ENCODE peak calls at places on chromosome 16, in nine cellular contexts. B is EH, D is H1, T is OCI-M1, H is activated T-cell treated with anti-CD3 and anti-CD28 coated beads for 1 hour, N is C1 segment of cervical spinal cord, V is AG08395, U is EL, I is lower leg skin. L is an unnamed sample.

GRCh38 chr16:31105677-31106213 is 2.4 kb upstream of the BCKDK start:
- DNase-seq in B (peak), D (peak), I (peak), N (peak), T (peak), U (peak), V (peak), H (peak), L (peak)

GRCh38 chr16:69039333-69039941 is 66.0 kb upstream of the HAS3 start:
- DNase-seq in H (no peak), N (no peak), I (no peak), T (no peak), U (peak), B (peak), D (no peak), V (peak), L (no peak)

GRCh38 chr16:89343501-89344291 is 126.2 kb downstream of the ZNF778 start:
- DNase-seq in V (peak), D (no peak), H (no peak), I (no peak), U (peak), B (peak), T (no peak), N (no peak), L (no peak)

GRCh38 chr16:78298986-78299385 is 199.5 kb downstream of the WWOX start:
- DNase-seq in B (no peak), T (no peak), I (no peak), D (no peak), N (no peak), U (no peak), H (no peak), V (no peak), L (no peak)

GRCh38 chr16:30805370-30806169 is 18.6 kb upstream of the ZNF629 start:
- DNase-seq in B (peak), V (peak), N (peak), D (no peak), H (peak), I (peak), T (peak), U (peak), L (peak)

GRCh38 chr16:74045539-74045938 is 251.1 kb upstream of the PSMD7 start:
- DNase-seq in U (no peak), I (no peak), V (no peak), B (no peak), T (no peak), D (no peak), H (no peak), N (no peak), L (no peak)

GRCh38 chr16:67750466-67750865 is 31.4 kb upstream of the GFOD2 start:
- DNase-seq in D (no peak), U (no peak), N (no peak), B (no peak), H (no peak), I (no peak), T (no peak), V (no peak), L (no peak)

GRCh38 chr16:16120382-16121184 is 102.7 kb downstream of the ABCC6 start:
- DNase-seq in B (no peak), H (no peak), N (peak), V (no peak), D (no peak), T (peak), I (no peak), U (no peak), L (no peak)

GRCh38 chr16:86929149-86929871 is 351.0 kb downstream of the FOXL1 start:
- DNase-seq in H (no peak), B (no peak), N (no peak), U (no peak), T (peak), I (no peak), V (peak), D (no peak), L (no peak)

GRCh38 chr16:30004811-30005242 is 6.0 kb downstream of the DOC2A start:
- DNase-seq in T (no peak), B (no peak), N (no peak), D (no peak), V (no peak), I (no peak), U (no peak), H (no peak), L (no peak)

GRCh38 chr16:56332464-56333079 is 92.8 kb downstream of the AMFR start:
- DNase-seq in U (peak), N (peak), V (peak), T (peak), B (peak), H (no peak), I (peak), D (no peak), L (peak)

GRCh38 chr16:583470-583814 is 6.4 kb upstream of the RAB40C start:
- DNase-seq in D (no peak), B (no peak), H (no peak), U (no peak), V (no peak), T (no peak), N (no peak), I (no peak), L (no peak)

GRCh38 chr16:81513204-81514040 is 68.8 kb downstream of the CMIP start:
- DNase-seq in N (peak), H (no peak), I (no peak), U (peak), B (peak), D (no peak), T (no peak), V (peak), L (no peak)

GRCh38 chr16:85661131-85662035 is 27.4 kb downstream of the GINS2 start:
- DNase-seq in T (no peak), D (no peak), I (no peak), V (no peak), N (no peak), B (no peak), U (no peak), H (no peak), L (no peak)

GRCh38 chr16:69847643-69848042 is 85.5 kb downstream of the WWP2 start:
- DNase-seq in B (no peak), H (no peak), T (no peak), U (no peak), I (no peak), V (no peak), D (no peak), N (no peak), L (no peak)

GRCh38 chr16:72938426-72939164 is 109.3 kb downstream of the ZFHX3 start:
- DNase-seq in H (no peak), B (peak), U (peak), V (peak), T (no peak), N (peak), I (peak), D (no peak), L (no peak)

GRCh38 chr16:89422527-89422904 is 67.8 kb downstream of the ANKRD11 start:
- DNase-seq in I (no peak), U (peak), N (no peak), B (peak), V (no peak), T (no peak), H (no peak), D (no peak), L (no peak)

GRCh38 chr16:27756206-27756970 is 206.4 kb downstream of the KATNIP start:
- DNase-seq in I (no peak), H (no peak), D (no peak), T (peak), N (no peak), V (no peak), U (no peak), B (no peak), L (no peak)

GRCh38 chr16:24686678-24687077 is 42.8 kb upstream of the TNRC6A start:
- DNase-seq in H (no peak), V (no peak), T (no peak), D (no peak), B (no peak), U (no peak), N (no peak), I (no peak), L (no peak)

GRCh38 chr16:79372504-79373184 is 227.9 kb downstream of the MAF start:
- DNase-seq in N (no peak), I (no peak), D (no peak), T (no peak), U (no peak), V (peak), B (no peak), H (no peak), L (no peak)

GRCh38 chr16:23500212-23500865 is 10.0 kb downstream of the GGA2 start:
- DNase-seq in B (no peak), T (no peak), I (no peak), V (no peak), D (no peak), N (no peak), U (no peak), H (no peak), L (no peak)

GRCh38 chr16:89602273-89602951 is 11.0 kb upstream of the DPEP1 start:
- DNase-seq in H (peak), D (no peak), N (no peak), I (no peak), U (peak), V (peak), B (peak), T (peak), L (no peak)

GRCh38 chr16:89177501-89177900 is 6.0 kb downstream of the CDH15 start:
- DNase-seq in N (no peak), V (no peak), B (no peak), H (no peak), I (no peak), U (no peak), D (no peak), T (no peak), L (no peak)

GRCh38 chr16:4376126-4376819 is 4.6 kb downstream of the VASN start:
- DNase-seq in V (peak), U (peak), T (no peak), I (peak), B (peak), D (no peak), N (peak), H (no peak), L (no peak)

GRCh38 chr16:898761-899677 is 71.8 kb downstream of the LMF1 start:
- DNase-seq in H (no peak), U (no peak), B (no peak), V (no peak), N (no peak), T (no peak), D (no peak), I (no peak), L (no peak)

GRCh38 chr16:46974352-46974751 is 878 bp upstream of the DNAJA2 start:
- DNase-seq in D (no peak), N (no peak), V (no peak), I (no peak), T (peak), B (peak), H (no peak), U (no peak), L (no peak)

GRCh38 chr16:72989203-72989991 is 58.5 kb downstream of the ZFHX3 start:
- DNase-seq in D (no peak), I (peak), H (no peak), U (peak), N (no peak), T (no peak), V (peak), B (peak), L (no peak)

GRCh38 chr16:81261049-81261648 is 22.7 kb downstream of the BCO1 start:
- DNase-seq in N (no peak), U (no peak), I (no peak), T (peak), V (peak), H (peak), B (peak), D (no peak), L (no peak)

GRCh38 chr16:23635958-23636357 is 5.2 kb downstream of the PALB2 start:
- DNase-seq in D (no peak), B (no peak), V (no peak), N (no peak), T (no peak), U (no peak), I (no peak), H (no peak), L (no peak)

GRCh38 chr16:80231888-80232287 is 308.9 kb upstream of the DYNLRB2 start:
- DNase-seq in V (peak), D (no peak), T (no peak), I (no peak), N (no peak), B (peak), U (peak), H (no peak), L (no peak)

GRCh38 chr16:57187508-57187854 is 1.4 kb downstream of the RSPRY1 start:
- DNase-seq in T (no peak), H (no peak), V (no peak), I (no peak), D (no peak), N (no peak), B (no peak), U (no peak), L (no peak)

GRCh38 chr16:10088380-10088793 is 93.8 kb downstream of the GRIN2A start:
- DNase-seq in V (no peak), B (peak), D (no peak), U (no peak), N (peak), T (no peak), I (no peak), H (no peak), L (no peak)

GRCh38 chr16:24977673-24978065 is 37.5 kb downstream of the ARHGAP17 start:
- DNase-seq in D (no peak), U (peak), H (no peak), N (no peak), I (no peak), T (no peak), B (peak), V (peak), L (no peak)

GRCh38 chr16:2915196-2915929 is 3.6 kb downstream of the FLYWCH1 start:
- DNase-seq in T (no peak), U (no peak), H (no peak), B (peak), D (no peak), N (no peak), V (no peak), I (no peak), L (no peak)

L was measured in progenitor cell of endocrine pancreas.